ENCODE peak calls at places on chromosomes 2 and 18, in nine cellular contexts. B, Y, R, I, P, G, C, V and Q are unnamed samples.

GRCh38 chr2:235550946-235551345 is 57.1 kb downstream of the AGAP1 start:
- DNase-seq in B (no peak), Y (no peak), R (peak), I (no peak), P (no peak), G (no peak), C (no peak), V (no peak), Q (no peak)

GRCh38 chr2:216215991-216216390 is 106.8 kb downstream of the XRCC5 start:
- DNase-seq in B (peak), Y (peak), R (no peak), I (no peak), P (no peak), G (peak), C (peak), V (peak), Q (no peak)

GRCh38 chr2:210592706-210593105 is 36.3 kb downstream of the CPS1 start:
- DNase-seq in B (no peak), Y (no peak), R (no peak), I (no peak), P (no peak), G (no peak), C (no peak), V (no peak), Q (no peak)

GRCh38 chr18:79525556-79526467 is 130.1 kb downstream of the NFATC1 start:
- DNase-seq in B (no peak), Y (peak), R (peak), I (no peak), P (no peak), G (no peak), C (no peak), V (no peak), Q (peak)

GRCh38 chr2:191115391-191115790 is 35.4 kb downstream of the STAT4 start:
- DNase-seq in B (no peak), Y (no peak), R (no peak), I (no peak), P (no peak), G (no peak), C (no peak), V (no peak), Q (no peak)

GRCh38 chr18:45657357-45658335 is 42.4 kb downstream of the SLC14A2 start:
- DNase-seq in B (no peak), Y (peak), R (no peak), I (no peak), P (no peak), G (no peak), C (peak), V (peak), Q (no peak)

GRCh38 chr2:45342-46130 is 769 bp downstream of the FAM110C start:
- DNase-seq in B (no peak), Y (peak), R (no peak), I (no peak), P (peak), G (no peak), C (no peak), V (no peak), Q (no peak)

GRCh38 chr2:660477-661214 is 16.6 kb downstream of the TMEM18 start:
- DNase-seq in B (no peak), Y (no peak), R (no peak), I (no peak), P (no peak), G (no peak), C (no peak), V (peak), Q (no peak)

GRCh38 chr2:124804014-124804940 is 779.2 kb downstream of the CNTNAP5 start:
- DNase-seq in B (peak), Y (peak), R (no peak), I (no peak), P (peak), G (peak), C (peak), V (no peak), Q (no peak)

GRCh38 chr2:20496477-20496876 is 49.6 kb downstream of the RHOB start:
- DNase-seq in B (no peak), Y (no peak), R (no peak), I (no peak), P (no peak), G (no peak), C (no peak), V (no peak), Q (no peak)

GRCh38 chr2:17429130-17429529 is 89.1 kb downstream of the RAD51AP2 start:
- DNase-seq in B (peak), Y (no peak), R (no peak), I (peak), P (no peak), G (no peak), C (peak), V (peak), Q (no peak)

GRCh38 chr18:48838921-48839818 is 111.6 kb downstream of the SMAD7 start:
- DNase-seq in B (peak), Y (peak), R (peak), I (peak), P (no peak), G (no peak), C (peak), V (peak), Q (no peak)

GRCh38 chr2:24359701-24360049 is 661 bp downstream of the ITSN2 start:
- DNase-seq in B (no peak), Y (peak), R (peak), I (peak), P (peak), G (no peak), C (peak), V (peak), Q (no peak)

GRCh38 chr2:42886921-42887320 is 94.5 kb upstream of the HAAO start:
- DNase-seq in B (peak), Y (no peak), R (no peak), I (peak), P (no peak), G (no peak), C (peak), V (no peak), Q (no peak)

GRCh38 chr2:218662827-218663226 is 3.3 kb downstream of the BCS1L start:
- DNase-seq in B (no peak), Y (no peak), R (no peak), I (no peak), P (no peak), G (no peak), C (no peak), V (no peak), Q (no peak)

GRCh38 chr2:49251766-49252165 is 97.5 kb upstream of the FSHR start:
- DNase-seq in B (peak), Y (no peak), R (no peak), I (peak), P (no peak), G (no peak), C (peak), V (peak), Q (no peak)

GRCh38 chr2:18110222-18110621 is 231.8 kb downstream of the KCNS3 start:
- DNase-seq in B (no peak), Y (no peak), R (no peak), I (no peak), P (no peak), G (no peak), C (no peak), V (no peak), Q (no peak)

GRCh38 chr2:27152796-27153464 is 4.1 kb downstream of the TCF23 start:
- DNase-seq in B (no peak), Y (peak), R (peak), I (no peak), P (peak), G (no peak), C (peak), V (peak), Q (no peak)

GRCh38 chr2:212523756-212524155 is 14.8 kb downstream of the ERBB4 start:
- DNase-seq in B (no peak), Y (no peak), R (no peak), I (no peak), P (no peak), G (no peak), C (no peak), V (no peak), Q (no peak)

DNA sequence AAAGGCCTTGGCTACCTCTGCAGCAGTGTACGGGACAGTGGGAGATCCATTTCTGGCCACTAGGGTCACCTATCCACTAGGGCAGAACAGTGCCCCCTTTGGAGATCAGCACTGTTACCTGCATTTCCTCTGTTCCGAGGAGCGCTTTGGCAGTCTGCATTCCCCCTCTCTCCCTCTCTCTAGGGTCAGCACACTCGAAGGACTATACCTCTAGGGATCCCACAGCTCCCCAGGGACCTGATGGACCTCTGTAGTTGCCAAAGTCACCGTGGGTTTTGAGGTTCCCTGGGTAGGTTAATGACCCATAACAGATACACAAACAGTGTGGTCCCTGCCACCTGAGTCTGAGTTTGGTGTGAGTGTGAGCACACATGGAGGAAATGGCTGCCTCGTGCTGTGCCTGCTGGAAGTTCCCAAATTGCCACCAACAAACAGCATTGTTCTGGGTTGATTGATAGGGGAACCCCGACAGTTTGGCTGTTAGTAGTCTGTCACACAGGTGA is 99.8 kb upstream of the VWC2L start:
- DNase-seq in B (no peak), Y (no peak), R (no peak), I (no peak), P (no peak), G (peak), C (no peak), V (no peak), Q (no peak)
- TF ChIP-seq CTCF in B (no peak), Y (peak), R (no peak), I (peak), P (no peak), G (no peak), C (peak), V (peak), Q (no peak)

DNA sequence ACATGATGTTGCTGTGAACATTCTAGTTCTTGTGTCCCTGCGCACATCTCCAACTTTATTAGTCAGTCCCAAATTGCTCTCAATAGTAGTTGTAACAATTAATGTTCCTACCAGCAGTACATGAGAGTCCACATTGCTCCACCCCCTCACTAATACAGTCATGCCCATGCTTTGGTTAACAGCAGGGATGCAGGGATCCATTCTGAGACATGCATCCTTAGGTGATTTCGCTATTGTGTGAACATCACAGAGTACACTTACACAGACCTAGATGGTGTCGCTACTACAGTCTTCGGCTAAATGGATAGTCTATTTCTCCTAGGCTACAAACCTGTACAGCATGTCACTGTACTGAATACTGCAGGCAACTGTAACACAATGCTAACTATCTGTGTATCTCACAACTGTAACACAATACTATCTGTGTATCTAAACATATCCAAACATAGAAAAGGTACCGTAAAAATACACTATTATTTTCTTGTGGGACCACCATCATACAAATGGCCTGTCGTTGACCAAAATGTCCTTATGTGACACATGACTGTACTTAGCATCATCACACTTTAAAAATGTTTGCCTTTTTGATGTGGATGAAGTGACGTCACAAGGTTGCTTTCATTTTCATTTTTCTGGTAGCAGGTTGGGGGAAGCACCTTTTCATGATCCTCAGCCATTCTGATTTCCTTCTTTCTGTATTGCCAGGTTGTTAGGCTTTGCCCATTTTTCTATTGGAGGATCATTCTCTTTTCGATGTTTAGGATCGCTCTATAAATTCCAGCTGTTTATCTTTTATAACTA is 82.9 kb upstream of the RNF152 start:
- DNase-seq in B (no peak), Y (no peak), R (no peak), I (no peak), P (no peak), G (no peak), C (no peak), V (no peak), Q (no peak)
- H3K4me3 ChIP-seq in B (no peak), Y (no peak), R (no peak), I (no peak), P (no peak), G (no peak), C (no peak), V (no peak), Q (no peak)

DNA sequence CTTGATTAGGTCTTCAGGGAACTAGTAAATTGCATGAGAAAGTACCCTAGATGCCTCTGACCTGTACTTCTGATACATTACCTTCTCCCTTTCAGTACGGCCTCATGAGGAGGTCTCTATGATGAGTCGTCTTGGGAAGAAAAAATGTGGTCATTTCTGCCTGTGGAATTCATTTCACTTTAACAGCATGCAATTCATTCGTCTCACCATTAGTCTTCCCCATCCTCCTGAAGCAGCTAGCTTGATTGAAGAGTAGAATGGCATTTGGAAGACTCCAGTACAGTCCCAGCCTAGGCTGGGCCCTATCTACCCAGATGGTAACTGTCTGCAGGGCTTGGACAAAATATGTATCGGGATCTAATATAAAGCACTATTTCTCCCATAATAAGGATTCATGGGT is 52.1 kb downstream of the TMX3 start:
- DNase-seq in B (peak), Y (peak), R (no peak), I (peak), P (no peak), G (peak), C (peak), V (peak), Q (no peak)
- TF ChIP-seq CTCF in B (no peak), Y (peak), R (no peak), I (peak), P (no peak), G (no peak), C (peak), V (no peak), Q (no peak)

GRCh38 chr2:70767699-70768584 is at the start of gene ADD2:
- DNase-seq in B (peak), Y (peak), R (peak), I (peak), P (no peak), G (peak), C (peak), V (peak), Q (peak)

GRCh38 chr2:70768585-70769085 is 635 bp upstream of the ADD2 start:
- DNase-seq in B (no peak), Y (no peak), R (no peak), I (no peak), P (no peak), G (no peak), C (no peak), V (no peak), Q (no peak)

GRCh38 chr2:70766357-70767093 is 1.5 kb downstream of the ADD2 start:
- DNase-seq in B (no peak), Y (no peak), R (no peak), I (no peak), P (no peak), G (no peak), C (no peak), V (no peak), Q (no peak)

GRCh38 chr2:70767094-70767698 is 804 bp downstream of the ADD2 start:
- DNase-seq in B (no peak), Y (no peak), R (peak), I (no peak), P (no peak), G (peak), C (no peak), V (no peak), Q (no peak)

DNA sequence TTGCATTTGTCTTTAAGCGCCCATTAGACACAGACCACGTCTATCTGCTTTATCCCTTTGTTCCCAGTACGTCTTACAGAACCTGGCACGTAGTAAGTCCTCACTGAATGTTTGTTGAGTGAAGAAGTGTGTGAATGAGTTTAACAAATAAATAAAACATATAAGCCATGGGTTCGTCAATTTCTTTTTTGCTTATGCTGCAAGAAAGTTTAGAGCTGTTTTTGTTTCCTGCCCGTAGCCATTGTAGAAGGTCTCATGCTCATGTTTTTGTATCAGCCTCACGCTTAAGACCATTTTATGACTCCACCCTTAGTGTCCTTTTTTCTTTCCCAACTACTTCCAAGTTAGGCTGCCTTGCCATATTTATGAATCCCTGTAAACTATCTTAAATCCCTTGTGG is 2.5 kb downstream of the ADD2 start:
- DNase-seq in B (no peak), Y (no peak), R (no peak), I (no peak), P (no peak), G (no peak), C (no peak), V (no peak), Q (no peak)
- H3K4me3 ChIP-seq in B (no peak), Y (no peak), R (no peak), I (no peak), P (no peak), G (no peak), C (no peak), V (no peak), Q (peak)

DNA sequence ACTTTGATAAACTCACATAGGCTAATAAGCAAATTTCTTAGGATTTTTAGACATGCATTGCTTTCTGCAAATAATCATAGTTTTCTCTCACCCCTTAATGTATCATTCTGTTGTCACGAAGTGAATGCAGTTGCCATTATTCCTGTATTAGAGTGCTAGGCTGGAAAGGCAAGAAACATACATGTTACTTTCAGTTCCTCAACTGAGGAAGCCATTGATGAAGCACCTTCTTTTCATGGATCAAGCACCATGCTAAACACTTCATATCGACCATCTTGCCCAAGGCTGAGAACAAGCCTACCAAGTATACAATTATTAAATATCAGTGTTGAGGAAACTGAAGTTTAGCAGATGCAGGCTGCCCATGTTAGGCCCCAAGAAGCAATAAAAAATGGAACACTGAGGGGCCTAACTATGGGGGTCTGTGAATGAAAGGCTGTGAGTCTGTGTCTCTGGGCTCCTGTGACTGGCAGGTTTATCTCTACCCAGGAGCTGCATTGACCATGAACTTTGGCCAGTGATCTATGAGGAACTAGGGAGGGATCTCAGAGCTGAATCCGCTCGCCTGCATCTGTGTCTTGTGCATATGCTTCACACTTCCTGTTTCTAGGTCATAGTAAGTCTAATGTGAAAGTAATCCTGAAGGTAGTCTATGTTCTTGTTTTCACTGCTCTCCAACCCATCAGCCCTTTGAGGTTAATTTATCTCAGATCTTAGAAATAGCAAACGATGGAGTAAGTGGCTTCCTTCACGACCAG is 16.0 kb upstream of the TSPYL6 start:
- DNase-seq in B (no peak), Y (no peak), R (no peak), I (no peak), P (no peak), G (no peak), C (no peak), V (no peak), Q (no peak)
- TF ChIP-seq CTCF in B (no peak), Y (no peak), R (no peak), I (no peak), P (no peak), G (no peak), C (no peak), V (no peak), Q (no peak)

DNA sequence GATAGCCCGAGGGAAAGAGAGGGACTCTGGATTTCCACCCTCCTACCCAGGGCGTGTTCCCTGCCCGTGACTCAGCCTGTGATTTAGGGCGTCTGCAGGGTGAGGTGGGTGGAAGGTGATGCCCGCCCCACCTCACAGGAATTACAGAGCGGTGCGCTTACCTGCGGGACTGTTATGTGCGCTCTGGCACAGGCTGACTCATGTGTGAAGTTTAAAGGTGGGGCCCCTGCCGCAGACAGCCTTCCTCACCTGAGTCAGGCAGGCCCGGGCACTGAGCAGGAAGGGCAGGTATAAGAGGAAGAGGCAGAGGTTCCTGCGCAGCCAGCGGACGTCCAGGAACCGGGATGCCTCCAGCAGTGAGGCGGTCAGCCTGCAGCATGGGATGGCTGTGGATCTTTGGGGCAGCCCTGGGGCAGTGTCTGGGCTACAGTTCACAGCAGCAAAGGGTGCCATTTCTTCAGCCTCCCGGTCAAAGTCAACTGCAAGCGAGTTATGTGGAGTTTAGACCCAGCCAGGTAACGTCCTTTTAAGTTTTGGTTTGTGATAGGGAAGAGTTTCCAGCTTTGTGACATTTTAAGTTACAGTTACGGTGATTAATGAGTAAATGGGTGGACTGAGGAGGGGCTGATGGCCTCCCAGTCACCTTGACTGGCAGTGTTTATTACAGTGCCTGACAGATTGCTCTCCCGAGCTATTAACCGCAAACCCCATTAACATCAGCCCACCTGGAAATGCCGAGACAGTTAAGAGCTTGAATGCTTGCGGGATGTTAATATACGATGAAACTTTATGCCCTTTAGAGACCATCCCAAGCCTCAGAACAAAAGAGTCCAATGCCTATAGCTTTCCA is 141.6 kb upstream of the TTC39C start:
- DNase-seq in B (no peak), Y (peak), R (no peak), I (no peak), P (peak), G (no peak), C (no peak), V (no peak), Q (no peak)
- H3K4me3 ChIP-seq in B (no peak), Y (peak), R (no peak), I (no peak), P (peak), G (no peak), C (no peak), V (no peak), Q (no peak)

GRCh38 chr2:130776550-130776949 is 21.2 kb downstream of the AMER3 start:
- DNase-seq in B (no peak), Y (no peak), R (no peak), I (no peak), P (no peak), G (no peak), C (no peak), V (no peak), Q (no peak)
- TF ChIP-seq CTCF in B (no peak), Y (peak), R (no peak), I (no peak), P (no peak), G (no peak), C (no peak), V (no peak), Q (no peak)